ENCODE peak calls at places on chromosomes 7 and 10, in five cellular contexts. D is choroid plexus epithelial cell, O is transverse colon, F is fibroblast of lung, P is AG04450. Y is an unnamed sample.

GRCh38 chr10:86613905-86614304 is 40.4 kb upstream of the OPN4 start:
- DNase-seq in O (no peak), P (no peak), D (no peak), F (no peak), Y (peak)

GRCh38 chr10:24463683-24464426 is 254.9 kb downstream of the KIAA1217 start:
- DNase-seq in P (peak), D (peak), F (peak), O (peak), Y (peak)

GRCh38 chr10:71124921-71125748 is 87.2 kb upstream of the UNC5B start:
- DNase-seq in D (no peak), F (no peak), O (no peak), P (no peak), Y (no peak)

GRCh38 chr10:126214679-126215078 is 173.6 kb downstream of the ADAM12 start:
- DNase-seq in P (no peak), F (no peak), D (no peak), O (no peak), Y (no peak)

GRCh38 chr10:68365611-68366010 is 32.9 kb upstream of the PBLD start:
- DNase-seq in P (no peak), F (no peak), O (no peak), D (no peak), Y (no peak)

GRCh38 chr7:34087892-34088891 is 182.9 kb downstream of the BMPER start:
- DNase-seq in D (peak), O (peak), P (no peak), F (peak), Y (peak)

GRCh38 chr7:122970740-122971725 is 24.5 kb downstream of the TAS2R16 start:
- DNase-seq in D (no peak), P (no peak), F (no peak), O (no peak), Y (no peak)

GRCh38 chr7:117690147-117690546 is 183.1 kb downstream of the CTTNBP2 start:
- DNase-seq in P (no peak), O (no peak), F (no peak), D (no peak), Y (no peak)

GRCh38 chr10:100020161-100020882 is 10.6 kb upstream of the DNMBP start:
- DNase-seq in O (no peak), P (no peak), D (no peak), F (no peak), Y (no peak)

GRCh38 chr7:103065666-103066065 is 8.9 kb downstream of the FBXL13 start:
- DNase-seq in P (no peak), O (peak), F (peak), D (peak), Y (peak)

GRCh38 chr7:84271550-84271949 is 77.0 kb upstream of the SEMA3A start:
- DNase-seq in P (no peak), F (peak), D (peak), O (no peak), Y (peak)

GRCh38 chr7:158518915-158519640 is 68.5 kb downstream of the PTPRN2 start:
- DNase-seq in D (no peak), F (no peak), O (no peak), P (no peak), Y (no peak)

GRCh38 chr7:74019149-74019548 is 8.8 kb upstream of the ELN start:
- DNase-seq in F (no peak), D (no peak), P (no peak), O (no peak), Y (no peak)

GRCh38 chr7:151078233-151079040 is 2.2 kb downstream of the FASTK start:
- DNase-seq in D (peak), F (no peak), O (no peak), P (no peak), Y (no peak)

DNA sequence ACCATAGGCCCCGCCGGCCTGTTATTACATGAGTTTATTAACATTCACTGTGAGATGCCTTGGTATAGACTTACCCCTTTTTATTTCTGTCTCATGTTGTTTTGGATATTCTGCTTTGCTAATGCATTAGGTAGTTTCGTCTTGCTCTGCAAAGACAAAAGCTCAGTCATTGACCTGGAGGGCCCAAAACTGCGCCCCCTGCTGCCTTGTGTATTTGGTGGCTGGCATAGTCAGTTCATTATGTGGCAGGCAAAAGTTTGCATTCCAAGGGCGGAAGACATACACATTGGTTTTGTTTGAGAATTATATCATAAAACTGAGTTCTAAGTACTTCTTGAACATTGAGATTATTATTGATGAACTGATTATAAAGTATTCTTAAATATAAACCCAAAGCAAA is 372.5 kb downstream of the SDK1 start:
- DNase-seq in P (no peak), O (peak), F (peak), D (peak), Y (peak)
- TF ChIP-seq CTCF in P (peak), O (peak), F (peak), D (peak), Y (peak)

GRCh38 chr7:1725766-1726630 is 55.9 kb downstream of the ELFN1 start:
- DNase-seq in P (no peak), F (no peak), O (no peak), D (no peak), Y (no peak)
- H3K4me3 ChIP-seq in P (no peak), F (no peak), O (no peak), D (no peak), Y (no peak)

DNA sequence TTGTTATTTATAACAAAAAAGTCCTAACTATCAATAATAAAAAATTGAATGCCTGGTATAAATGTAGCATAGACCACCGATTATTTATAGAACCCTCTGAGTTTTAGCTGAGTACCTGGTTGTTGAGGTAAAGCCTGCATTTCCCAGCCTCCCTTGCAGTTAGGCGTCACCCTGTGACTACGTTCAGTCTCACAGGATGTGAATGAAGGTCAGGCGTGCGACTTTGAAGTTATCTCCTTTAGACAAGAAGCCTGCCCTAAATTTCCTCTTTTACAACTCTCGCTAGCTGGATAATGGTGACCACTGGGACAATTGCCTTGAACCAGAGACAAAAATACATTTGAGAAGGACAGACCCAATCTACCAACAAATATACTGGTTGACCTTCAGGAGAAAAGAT is 67.5 kb upstream of the TES start:
- DNase-seq in O (no peak), F (no peak), P (no peak), D (no peak), Y (no peak)
- TF ChIP-seq CTCF in O (no peak), F (no peak), P (no peak), D (no peak), Y (no peak)

GRCh38 chr7:100544386-100544785 is 5.4 kb downstream of the AGFG2 start:
- DNase-seq in D (no peak), O (no peak), F (no peak), P (no peak), Y (no peak)

GRCh38 chr7:100545636-100546128 is 6.7 kb downstream of the AGFG2 start:
- DNase-seq in F (peak), O (peak), D (peak), P (peak), Y (peak)

GRCh38 chr7:100543586-100543985 is 4.6 kb downstream of the AGFG2 start:
- DNase-seq in P (no peak), D (no peak), F (no peak), O (no peak), Y (no peak)

GRCh38 chr7:100546129-100546867 is 7.3 kb downstream of the AGFG2 start:
- DNase-seq in P (no peak), D (peak), F (no peak), O (peak), Y (no peak)

DNA sequence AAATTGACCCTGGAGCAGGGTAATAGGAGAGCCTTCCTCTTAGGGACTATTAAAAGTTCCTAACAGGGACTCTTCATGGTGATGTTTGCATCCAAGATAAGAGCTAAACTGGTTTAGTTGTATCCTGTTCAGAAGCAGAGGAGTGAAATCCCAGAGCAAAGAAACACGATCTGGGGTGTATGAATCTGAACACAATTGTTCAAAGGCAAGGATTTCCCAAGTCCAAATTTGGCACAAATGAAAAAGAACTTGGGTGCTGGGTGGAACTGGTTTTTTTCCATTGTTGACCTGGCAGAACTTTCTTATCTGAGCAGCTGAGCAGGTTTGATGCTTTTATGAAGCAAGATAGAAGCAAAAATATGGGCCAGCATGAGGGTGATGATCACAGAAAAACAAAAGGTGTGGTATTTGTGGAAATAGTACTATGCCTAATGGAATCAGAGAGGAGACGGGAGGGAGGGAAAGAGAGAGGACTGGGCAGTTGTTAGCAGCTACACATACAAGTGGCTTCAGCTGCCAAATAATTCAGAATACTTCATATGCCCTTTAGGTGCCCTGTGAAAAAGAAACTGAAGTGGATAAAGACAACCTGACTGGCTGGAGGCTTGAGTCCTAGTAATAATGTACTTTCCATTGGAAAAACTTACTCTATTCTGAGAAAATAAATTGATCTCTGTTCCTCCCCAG is 6.1 kb downstream of the AGFG2 start:
- DNase-seq in F (peak), O (no peak), D (peak), P (no peak), Y (peak)
- H3K4me3 ChIP-seq in F (no peak), O (no peak), D (no peak), P (no peak), Y (no peak)

DNA sequence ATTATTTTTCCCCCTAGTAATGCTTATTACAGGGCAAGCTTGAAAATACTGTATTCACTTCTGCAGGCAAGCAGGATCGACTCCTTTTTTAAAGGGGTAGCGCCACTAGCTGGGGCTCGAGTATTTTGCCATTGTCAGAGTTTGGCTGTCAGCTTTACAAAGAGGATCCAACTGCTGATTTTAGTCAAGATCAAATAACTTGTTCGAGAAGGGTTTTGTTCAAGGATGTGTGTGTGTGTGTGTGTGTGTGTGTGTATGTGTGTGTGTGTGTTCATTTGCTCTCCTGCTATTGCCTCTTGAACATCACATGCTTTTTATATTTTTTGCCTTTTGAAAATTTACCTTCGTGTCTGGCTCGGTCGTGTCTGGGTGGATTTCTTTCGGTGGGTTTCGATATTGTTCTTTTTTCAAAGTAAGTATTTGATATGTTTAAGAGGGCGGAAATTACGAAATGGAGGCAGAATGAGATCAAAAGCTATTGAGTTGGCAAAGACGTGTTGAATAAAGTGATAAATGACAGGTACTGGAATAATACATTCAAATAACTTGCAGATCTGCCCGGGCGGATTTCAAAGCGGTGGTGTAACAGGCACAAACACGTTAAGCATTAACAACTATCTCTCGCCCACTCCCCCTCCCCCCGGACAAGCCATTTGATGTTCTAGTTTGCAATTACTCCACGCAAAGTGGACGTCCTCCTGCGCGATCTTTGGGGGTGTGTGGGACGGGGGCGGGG is 1.1 kb downstream of the ARID5B start:
- DNase-seq in D (peak), P (no peak), F (peak), O (peak), Y (peak)
- TF ChIP-seq CTCF in D (peak), P (peak), F (peak), O (peak), Y (peak)

GRCh38 chr7:157310676-157311185 is 26.1 kb upstream of the DNAJB6 start:
- DNase-seq in D (no peak), P (no peak), F (no peak), O (no peak), Y (peak)
- H3K4me3 ChIP-seq in D (no peak), P (no peak), F (no peak), O (no peak), Y (no peak)

Y was measured in epithelial cell of esophagus.